ENCODE peak calls at places on chromosomes 12 and 14, in four cellular contexts. U, Q, V and I are unnamed samples.

GRCh38 chr14:104975481-104976197 is 2.5 kb downstream of the AHNAK2 start:
- DNase-seq in U (no peak), Q (no peak), V (no peak), I (no peak)

GRCh38 chr12:107917912-107918800 is 143.7 kb downstream of the ASCL4 start:
- DNase-seq in U (peak), Q (peak), V (peak), I (no peak)

GRCh38 chr12:110314308-110314707 is 33.3 kb downstream of the ATP2A2 start:
- DNase-seq in U (peak), Q (peak), V (no peak), I (peak)

GRCh38 chr14:61385002-61385685 is 63.8 kb downstream of the PRKCH start:
- DNase-seq in U (no peak), Q (no peak), V (no peak), I (no peak)

GRCh38 chr12:51381226-51382079 is 9.8 kb downstream of the GALNT6 start:
- DNase-seq in U (peak), Q (no peak), V (no peak), I (no peak)

GRCh38 chr14:92564361-92565039 is 50.9 kb downstream of the RIN3 start:
- DNase-seq in U (no peak), Q (no peak), V (no peak), I (no peak)

GRCh38 chr14:68979722-68980552 is 835 bp upstream of the ACTN1 start:
- DNase-seq in U (peak), Q (no peak), V (peak), I (no peak)

GRCh38 chr14:92644166-92644565 is 104.3 kb downstream of the LGMN start:
- DNase-seq in U (peak), Q (no peak), V (no peak), I (no peak)

GRCh38 chr14:104445832-104446381 is 133.7 kb upstream of the C14orf180 start:
- DNase-seq in U (no peak), Q (no peak), V (no peak), I (no peak)

GRCh38 chr14:23827100-23827892 is 126.3 kb upstream of the DHRS4 start:
- DNase-seq in U (no peak), Q (no peak), V (no peak), I (no peak)

GRCh38 chr14:91752956-91753355 is 21.1 kb upstream of the CATSPERB start:
- DNase-seq in U (no peak), Q (no peak), V (no peak), I (no peak)

GRCh38 chr12:4041191-4041885 is 168.1 kb upstream of the PARP11 start:
- DNase-seq in U (no peak), Q (no peak), V (no peak), I (no peak)

GRCh38 chr12:38138225-38139221 is 178.1 kb upstream of the ALG10B start:
- DNase-seq in U (peak), Q (peak), V (peak), I (peak)

GRCh38 chr12:67671419-67671818 is 22.9 kb downstream of the DYRK2 start:
- DNase-seq in U (peak), Q (no peak), V (no peak), I (no peak)

GRCh38 chr14:58770501-58770982 is 132.8 kb downstream of the DACT1 start:
- DNase-seq in U (no peak), Q (no peak), V (no peak), I (no peak)

GRCh38 chr12:67758119-67758873 is 109.8 kb downstream of the DYRK2 start:
- DNase-seq in U (no peak), Q (no peak), V (no peak), I (peak)

GRCh38 chr14:55194656-55195355 is 3.4 kb upstream of the DLGAP5 start:
- DNase-seq in U (no peak), Q (no peak), V (no peak), I (no peak)

GRCh38 chr12:132178801-132179401 is 34.6 kb downstream of the NOC4L start:
- DNase-seq in U (no peak), Q (no peak), V (no peak), I (no peak)

GRCh38 chr12:61513972-61514371 is 746.2 kb upstream of the USP15 start:
- DNase-seq in U (no peak), Q (no peak), V (no peak), I (no peak)

GRCh38 chr14:59751578-59751977 is 119.0 kb downstream of the RTN1 start:
- DNase-seq in U (no peak), Q (no peak), V (no peak), I (no peak)

GRCh38 chr14:103741876-103742275 is 26.3 kb downstream of the ZFYVE21 start:
- DNase-seq in U (no peak), Q (no peak), V (no peak), I (no peak)

GRCh38 chr14:70731447-70732239 is 77.7 kb downstream of the MAP3K9 start:
- DNase-seq in U (no peak), Q (no peak), V (no peak), I (no peak)

GRCh38 chr14:53389207-53389606 is 236.1 kb upstream of the DDHD1 start:
- DNase-seq in U (peak), Q (no peak), V (no peak), I (no peak)

GRCh38 chr12:54005531-54005852 is 3.3 kb upstream of the HOXC8 start:
- DNase-seq in U (no peak), Q (no peak), V (no peak), I (no peak)

GRCh38 chr12:7130791-7131501 is 775 bp downstream of the CLSTN3 start:
- DNase-seq in U (peak), Q (no peak), V (peak), I (no peak)

GRCh38 chr14:103144085-103144484 is 20.8 kb downstream of the TNFAIP2 start:
- DNase-seq in U (peak), Q (no peak), V (no peak), I (no peak)

GRCh38 chr12:54051081-54051912 is 2.3 kb upstream of the HOXC4 start:
- DNase-seq in U (no peak), Q (no peak), V (no peak), I (no peak)

GRCh38 chr12:71594214-71594948 is 69.3 kb downstream of the ZFC3H1 start:
- DNase-seq in U (no peak), Q (peak), V (peak), I (no peak)

GRCh38 chr14:74794947-74795346 is 31.8 kb downstream of the YLPM1 start:
- DNase-seq in U (no peak), Q (no peak), V (no peak), I (no peak)
- TF ChIP-seq MXI1 in U (no peak), Q (no peak), V (no peak), I (no peak)

DNA sequence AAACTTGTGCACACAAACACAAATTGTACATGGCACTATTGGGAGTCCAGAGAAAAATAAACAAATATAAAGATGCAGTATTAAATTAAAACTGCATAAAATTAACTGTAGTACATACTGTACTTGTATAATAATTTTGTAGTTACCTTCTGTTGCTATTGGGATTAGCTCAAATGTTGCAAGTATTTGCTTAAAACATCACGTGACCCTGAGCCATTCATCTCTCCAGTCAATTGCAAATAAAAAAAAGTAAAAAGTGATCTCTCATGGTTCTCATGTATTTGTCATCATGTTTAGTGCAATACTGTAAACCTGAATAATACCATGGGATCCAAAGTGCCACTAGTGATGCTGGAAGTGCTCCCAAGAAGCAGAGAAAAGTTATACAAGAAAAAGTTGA is 88.1 kb upstream of the NAV3 start:
- DNase-seq in U (no peak), Q (peak), V (no peak), I (no peak)
- H3K27ac ChIP-seq in U (no peak), Q (no peak), V (no peak), I (no peak)

GRCh38 chr12:118498171-118498570 is 121.8 kb downstream of the SUDS3 start:
- DNase-seq in U (no peak), Q (no peak), V (no peak), I (no peak)
- TF ChIP-seq CEBPB in U (no peak), Q (no peak), V (no peak), I (no peak)

GRCh38 chr12:75892779-75893408 is 138.7 kb downstream of the PHLDA1 start:
- DNase-seq in U (peak), Q (no peak), V (peak), I (no peak)
- TF ChIP-seq MXI1 in U (no peak), Q (no peak), V (peak), I (no peak)

GRCh38 chr12:116565963-116566362 is 6.8 kb downstream of the MAP1LC3B2 start:
- DNase-seq in U (no peak), Q (no peak), V (no peak), I (no peak)
- H3K27ac ChIP-seq in U (no peak), Q (no peak), V (no peak), I (no peak)

GRCh38 chr12:89472508-89472907 is 52.1 kb downstream of the GALNT4 start:
- DNase-seq in U (peak), Q (no peak), V (no peak), I (no peak)

GRCh38 chr12:89470741-89471504 is 53.7 kb downstream of the GALNT4 start:
- DNase-seq in U (peak), Q (peak), V (peak), I (no peak)

GRCh38 chr12:89468648-89469326 is 55.8 kb downstream of the GALNT4 start:
- DNase-seq in U (no peak), Q (no peak), V (no peak), I (no peak)

GRCh38 chr12:89468017-89468416 is 56.6 kb downstream of the GALNT4 start:
- DNase-seq in U (no peak), Q (no peak), V (no peak), I (no peak)

GRCh38 chr12:89469361-89469760 is 55.2 kb downstream of the GALNT4 start:
- DNase-seq in U (peak), Q (no peak), V (no peak), I (no peak)
- TF ChIP-seq CEBPB in U (no peak), Q (no peak), V (no peak), I (no peak)

DNA sequence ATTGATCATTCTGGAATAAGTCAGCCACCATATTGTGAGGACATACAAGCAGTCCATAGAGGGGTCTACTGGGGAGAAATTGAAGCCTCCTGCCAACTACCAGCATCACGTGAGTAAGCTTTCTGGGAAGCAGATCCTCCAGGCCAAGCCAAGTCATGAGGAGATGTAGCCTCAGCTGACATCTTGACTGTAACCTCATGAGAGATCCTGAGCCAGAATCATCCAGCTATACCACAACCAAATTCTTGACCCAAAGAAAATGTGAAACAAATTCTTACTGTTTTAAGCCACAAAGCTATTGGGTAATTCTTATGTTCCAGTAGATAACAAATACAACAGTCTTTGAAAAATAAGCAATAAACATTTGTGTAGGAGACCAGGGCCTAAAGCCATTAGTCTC is 479.4 kb upstream of the DCN start:
- DNase-seq in U (no peak), Q (no peak), V (no peak), I (no peak)
- TF ChIP-seq MXI1 in U (no peak), Q (no peak), V (no peak), I (no peak)

GRCh38 chr14:100692859-100693558 is 33.7 kb upstream of the DLK1 start:
- DNase-seq in U (peak), Q (peak), V (no peak), I (no peak)

GRCh38 chr14:100691395-100692025 is 35.2 kb upstream of the DLK1 start:
- DNase-seq in U (no peak), Q (no peak), V (no peak), I (no peak)

GRCh38 chr14:100693877-100694578 is 32.7 kb upstream of the DLK1 start:
- DNase-seq in U (no peak), Q (no peak), V (no peak), I (no peak)

GRCh38 chr14:100690672-100691071 is 36.0 kb upstream of the DLK1 start:
- DNase-seq in U (no peak), Q (no peak), V (peak), I (no peak)

GRCh38 chr14:100692256-100692655 is 34.4 kb upstream of the DLK1 start:
- DNase-seq in U (no peak), Q (no peak), V (no peak), I (no peak)
- H3K27ac ChIP-seq in U (no peak), Q (no peak), V (no peak), I (no peak)